ENCODE peak calls at places on chromosome 10, in six cellular contexts. G is activated CD8-positive, alpha-beta T cell treated with anti-CD3 and anti-CD28 coated beads for 36 hours; M is activated effector memory CD4-positive, alpha-beta T cell treated with Interleukin-2 at 50 U/mL for 16 hours; X is iPS-NIHi11; S is HL-60; H is astrocyte of the spinal cord. Q is an unnamed sample.

GRCh38 chr10:87861034-87861433 is 2.3 kb downstream of the KLLN start:
- DNase-seq in H (no peak), M (no peak), G (no peak), X (no peak), S (no peak), Q (no peak)

GRCh38 chr10:74081192-74081803 is 69.3 kb downstream of the AP3M1 start:
- DNase-seq in H (peak; percentile 65), S (no peak), M (peak; percentile 20), G (peak; percentile 56), X (peak; percentile 72), Q (peak; percentile 51)

GRCh38 chr10:74888947-74889661 is 62.7 kb downstream of the KAT6B start:
- DNase-seq in M (no peak), G (peak; percentile 14), H (no peak), X (peak; percentile 26), S (no peak), Q (peak; percentile 33)

GRCh38 chr10:68792115-68792514 is 35.2 kb upstream of the STOX1 start:
- DNase-seq in H (peak; percentile 22), G (no peak), S (no peak), M (no peak), X (no peak), Q (peak; percentile 9)

GRCh38 chr10:26323219-26323618 is 106.6 kb downstream of the GAD2 start:
- DNase-seq in X (no peak), H (no peak), G (no peak), M (no peak), S (no peak), Q (no peak)

GRCh38 chr10:35797187-35797586 is 155.1 kb upstream of the FZD8 start:
- DNase-seq in S (no peak), X (no peak), H (peak; percentile 67), M (no peak), G (no peak), Q (no peak)

GRCh38 chr10:91796332-91797076 is 1.7 kb upstream of the TNKS2 start:
- DNase-seq in M (peak; percentile 45), H (no peak), X (peak; percentile 54), G (peak; percentile 73), S (no peak), Q (no peak)

GRCh38 chr10:61262486-61263261 is 190.5 kb downstream of the TMEM26 start:
- DNase-seq in X (no peak), S (no peak), G (no peak), M (no peak), H (peak; percentile 73), Q (no peak)

GRCh38 chr10:49362596-49363260 is 33.2 kb downstream of the DRGX start:
- DNase-seq in H (no peak), X (no peak), G (no peak), S (no peak), M (no peak), Q (no peak)

GRCh38 chr10:30464675-30465074 is 30.7 kb downstream of the MAP3K8 start:
- DNase-seq in M (no peak), X (no peak), H (no peak), S (no peak), G (no peak), Q (no peak)

GRCh38 chr10:14884082-14884481 is 5.4 kb downstream of the SUV39H2 start:
- DNase-seq in G (no peak), H (no peak), S (no peak), X (no peak), M (no peak), Q (no peak)

GRCh38 chr10:117541909-117542705 is 439 bp upstream of the EMX2 start:
- DNase-seq in S (no peak), G (peak; percentile 44), X (peak; percentile 87), H (peak; percentile 23), M (no peak), Q (peak; percentile 92)

GRCh38 chr10:131068311-131068710 is 243.2 kb downstream of the TCERG1L start:
- DNase-seq in S (no peak), H (no peak), X (no peak), M (no peak), G (no peak), Q (no peak)

GRCh38 chr10:61588770-61589211 is 73.9 kb upstream of the CABCOCO1 start:
- DNase-seq in H (no peak), M (no peak), G (no peak), S (no peak), X (no peak), Q (no peak)

GRCh38 chr10:15725603-15726002 is 5.9 kb upstream of the ITGA8 start:
- DNase-seq in G (no peak), S (no peak), M (no peak), H (peak; percentile 74), X (peak; percentile 50), Q (peak; percentile 22)

GRCh38 chr10:484925-485661 is 204.4 kb downstream of the DIP2C start:
- DNase-seq in G (peak; percentile 29), X (no peak), H (peak; percentile 41), M (peak; percentile 13), S (no peak), Q (no peak)

GRCh38 chr10:47025253-47025539 is 114.0 kb downstream of the PTPN20 start:
- DNase-seq in H (no peak), M (no peak), S (no peak), G (no peak), X (no peak), Q (no peak)

GRCh38 chr10:32050145-32050544 is 6.1 kb downstream of the KIF5B start:
- DNase-seq in X (no peak), H (no peak), S (no peak), G (no peak), M (no peak), Q (no peak)

GRCh38 chr10:122657734-122658133 is 41.9 kb downstream of the C10orf120 start:
- DNase-seq in X (no peak), G (no peak), H (no peak), S (no peak), M (no peak), Q (no peak)

GRCh38 chr10:87860156-87860795 is 3.1 kb downstream of the KLLN start:
- DNase-seq in X (peak; percentile 32), M (no peak), S (no peak), G (peak; percentile 46), H (peak; percentile 81), Q (peak; percentile 75)

GRCh38 chr10:52115823-52116222 is 198.3 kb upstream of the DKK1 start:
- DNase-seq in S (no peak), M (no peak), X (no peak), H (peak; percentile 29), G (no peak), Q (no peak)

GRCh38 chr10:4661572-4662255 is 164.3 kb upstream of the AKR1E2 start:
- DNase-seq in H (no peak), G (no peak), M (no peak), S (no peak), X (no peak), Q (no peak)

GRCh38 chr10:71087622-71088021 is 124.7 kb upstream of the UNC5B start:
- DNase-seq in M (no peak), X (peak; percentile 4), G (no peak), H (no peak), S (no peak), Q (no peak)

GRCh38 chr10:91432175-91432574 is 22.0 kb downstream of the HECTD2 start:
- DNase-seq in M (no peak), S (no peak), X (no peak), H (no peak), G (no peak), Q (no peak)

GRCh38 chr10:13099144-13099665 is 758 bp upstream of the OPTN start:
- DNase-seq in G (peak; percentile 60), M (peak; percentile 28), X (peak; percentile 76), S (no peak), H (no peak), Q (peak; percentile 93)

GRCh38 chr10:90318659-90319058 is 539.2 kb downstream of the HTR7 start:
- DNase-seq in G (no peak), X (no peak), H (no peak), S (no peak), M (no peak), Q (no peak)

GRCh38 chr10:35339946-35340345 is 3.6 kb downstream of the CCNY start:
- DNase-seq in X (no peak), M (no peak), S (no peak), G (peak; percentile 38), H (no peak), Q (no peak)

GRCh38 chr10:79342295-79342761 is 4.9 kb upstream of the PPIF start:
- DNase-seq in M (no peak), X (no peak), H (no peak), S (no peak), G (no peak), Q (no peak)

GRCh38 chr10:22475857-22476600 is 130.7 kb downstream of the SPAG6 start:
- DNase-seq in X (peak; percentile 65), S (no peak), H (no peak), G (peak; percentile 40), M (no peak), Q (no peak)

GRCh38 chr10:49562893-49563292 is 24.0 kb upstream of the ERCC6 start:
- DNase-seq in M (no peak), S (no peak), G (no peak), H (peak; percentile 35), X (no peak), Q (no peak)

GRCh38 chr10:116097239-116097751 is 175.7 kb downstream of the GFRA1 start:
- DNase-seq in M (no peak), X (no peak), S (no peak), H (no peak), G (no peak), Q (no peak)

GRCh38 chr10:22325272-22325947 is 4.5 kb downstream of the BMI1 start:
- DNase-seq in S (no peak), H (peak; percentile 56), M (peak; percentile 65), X (peak; percentile 86), G (peak; percentile 79), Q (peak; percentile 20)

GRCh38 chr10:18822156-18822555 is 162.9 kb downstream of the ARL5B start:
- DNase-seq in H (peak; percentile 17), M (no peak), X (peak; percentile 40), G (peak; percentile 3), S (no peak), Q (no peak)

Q was measured in kidney glomerular epithelial cell.